ENCODE peak calls at places on chromosomes 12 and 14, in nine cellular contexts. I, D, M, F, W, U, O, B and G are unnamed samples.

GRCh38 chr12:541676-542289 is 82.0 kb downstream of the B4GALNT3 start:
- DNase-seq in I (no peak), D (no peak), M (no peak), F (no peak), W (no peak), U (no peak), O (no peak), B (no peak), G (no peak)

GRCh38 chr12:122028165-122028591 is 6.5 kb downstream of the BCL7A start:
- DNase-seq in I (no peak), D (no peak), M (no peak), F (peak; percentile 21), W (no peak), U (no peak), O (no peak), B (no peak), G (no peak)

GRCh38 chr12:79897617-79898016 is 37.3 kb downstream of the PPP1R12A start:
- DNase-seq in I (no peak), D (no peak), M (no peak), F (peak; percentile 100), W (no peak), U (no peak), O (no peak), B (no peak), G (no peak)

GRCh38 chr12:125229878-125230530 is 164.8 kb downstream of the AACS start:
- DNase-seq in I (no peak), D (no peak), M (no peak), F (no peak), W (no peak), U (no peak), O (no peak), B (no peak), G (no peak)

GRCh38 chr12:131380961-131381705 is 329.8 kb upstream of the SFSWAP start:
- DNase-seq in I (no peak), D (no peak), M (peak; percentile 75), F (no peak), W (no peak), U (no peak), O (no peak), B (no peak), G (no peak)

GRCh38 chr12:26786491-26787124 is 46.4 kb downstream of the ITPR2 start:
- DNase-seq in I (no peak), D (no peak), M (no peak), F (no peak), W (no peak), U (no peak), O (no peak), B (no peak), G (no peak)

GRCh38 chr12:116916714-116917114 is 6.0 kb downstream of the FBXW8 start:
- DNase-seq in I (no peak), D (no peak), M (no peak), F (peak; percentile 94), W (peak; percentile 10), U (peak; percentile 37), O (peak; percentile 51), B (no peak), G (no peak)

GRCh38 chr14:103308717-103309616 is 25.1 kb upstream of the EIF5 start:
- DNase-seq in I (no peak), D (no peak), M (no peak), F (no peak), W (no peak), U (no peak), O (no peak), B (no peak), G (no peak)

GRCh38 chr12:109582636-109583035 is 9.0 kb downstream of the MVK start:
- DNase-seq in I (no peak), D (no peak), M (no peak), F (peak; percentile 17), W (no peak), U (no peak), O (no peak), B (no peak), G (no peak)

GRCh38 chr14:65810326-65810725 is 397.8 kb downstream of the FUT8 start:
- DNase-seq in I (no peak), D (no peak), M (no peak), F (no peak), W (no peak), U (no peak), O (no peak), B (no peak), G (no peak)

GRCh38 chr12:23006413-23006812 is 381.4 kb downstream of the ETNK1 start:
- DNase-seq in I (no peak), D (no peak), M (no peak), F (no peak), W (no peak), U (no peak), O (no peak), B (no peak), G (no peak)

GRCh38 chr14:102502571-102502970 is 7.0 kb downstream of the ANKRD9 start:
- DNase-seq in I (no peak), D (no peak), M (no peak), F (no peak), W (no peak), U (no peak), O (no peak), B (no peak), G (no peak)

GRCh38 chr14:104954746-104955395 is 23.3 kb downstream of the AHNAK2 start:
- DNase-seq in I (no peak), D (no peak), M (no peak), F (no peak), W (no peak), U (no peak), O (no peak), B (no peak), G (no peak)

GRCh38 chr14:28709571-28710305 is 56.8 kb upstream of the FOXG1 start:
- DNase-seq in I (no peak), D (no peak), M (no peak), F (no peak), W (no peak), U (no peak), O (no peak), B (no peak), G (no peak)